ENCODE peak calls at places on chromosomes 6 and 20, in four cellular contexts. One of them, this sample, is unnamed.
A peak's percentile ranks its signal among the peaks of the same experiment; 100 is the strongest.

GRCh38 chr6:14816106-14816864 is 429.6 kb upstream of the JARID2 start:
- DNase-seq in left lung: no peak
- DNase-seq in heart right ventricle: no peak
- DNase-seq in endodermal cell: no peak
- DNase-seq in this sample: no peak

GRCh38 chr6:11810039-11810541 is 31.5 kb upstream of the ADTRP start:
- DNase-seq in left lung: peak; percentile 86
- DNase-seq in heart right ventricle: peak; percentile 86
- DNase-seq in endodermal cell: no peak
- DNase-seq in this sample: no peak

GRCh38 chr6:25882066-25882496 is 8.0 kb upstream of the SLC17A3 start:
- DNase-seq in left lung: peak; percentile 32
- DNase-seq in heart right ventricle: peak; percentile 8
- DNase-seq in endodermal cell: peak; percentile 89
- DNase-seq in this sample: peak; percentile 28

GRCh38 chr6:89597988-89598387 is 40.6 kb downstream of the LYRM2 start:
- DNase-seq in left lung: no peak
- DNase-seq in heart right ventricle: no peak
- DNase-seq in endodermal cell: peak; percentile 60
- DNase-seq in this sample: no peak

GRCh38 chr6:37547564-37548061 is 47.9 kb upstream of the CCDC167 start:
- DNase-seq in left lung: no peak
- DNase-seq in heart right ventricle: peak; percentile 34
- DNase-seq in endodermal cell: no peak
- DNase-seq in this sample: no peak

GRCh38 chr6:134468633-134469032 is 150.7 kb upstream of the SGK1 start:
- DNase-seq in left lung: no peak
- DNase-seq in heart right ventricle: no peak
- DNase-seq in endodermal cell: no peak
- DNase-seq in this sample: no peak

GRCh38 chr6:170444056-170444505 is 109.0 kb downstream of the PSMB1 start:
- DNase-seq in left lung: peak; percentile 55
- DNase-seq in heart right ventricle: no peak
- DNase-seq in endodermal cell: peak; percentile 41
- DNase-seq in this sample: no peak

GRCh38 chr6:9007062-9007461 is 571.7 kb upstream of the SLC35B3 start:
- DNase-seq in left lung: no peak
- DNase-seq in heart right ventricle: no peak
- DNase-seq in endodermal cell: no peak
- DNase-seq in this sample: no peak

GRCh38 chr6:99282479-99283062 is 66.9 kb downstream of the FAXC start:
- DNase-seq in left lung: no peak
- DNase-seq in heart right ventricle: no peak
- DNase-seq in endodermal cell: no peak
- DNase-seq in this sample: no peak

GRCh38 chr20:39853664-39854063 is 835.4 kb downstream of the MAFB start:
- DNase-seq in left lung: no peak
- DNase-seq in heart right ventricle: no peak
- DNase-seq in endodermal cell: peak; percentile 72
- DNase-seq in this sample: no peak

GRCh38 chr20:57008217-57008616 is 258.2 kb downstream of the BMP7 start:
- DNase-seq in left lung: no peak
- DNase-seq in heart right ventricle: no peak
- DNase-seq in endodermal cell: no peak
- DNase-seq in this sample: no peak

GRCh38 chr6:26223677-26224546 is 136.7 kb downstream of the HFE start:
- DNase-seq in left lung: peak; percentile 66
- DNase-seq in heart right ventricle: peak; percentile 72
- DNase-seq in endodermal cell: peak; percentile 87
- DNase-seq in this sample: peak; percentile 61

GRCh38 chr6:16168858-16169257 is 40.0 kb downstream of the MYLIP start:
- DNase-seq in left lung: no peak
- DNase-seq in heart right ventricle: no peak
- DNase-seq in endodermal cell: peak; percentile 73
- DNase-seq in this sample: no peak

GRCh38 chr20:33729101-33729500 is 2.7 kb upstream of the ZNF341 start:
- DNase-seq in left lung: no peak
- DNase-seq in heart right ventricle: no peak
- DNase-seq in endodermal cell: no peak
- DNase-seq in this sample: no peak

GRCh38 chr20:58797371-58798050 is 53.2 kb downstream of the GNAS-AS1 start:
- DNase-seq in left lung: no peak
- DNase-seq in heart right ventricle: no peak
- DNase-seq in endodermal cell: no peak
- DNase-seq in this sample: no peak

GRCh38 chr6:128062882-128063603 is 162.2 kb upstream of the THEMIS start:
- DNase-seq in left lung: no peak
- DNase-seq in heart right ventricle: no peak
- DNase-seq in endodermal cell: no peak
- DNase-seq in this sample: no peak

GRCh38 chr6:101203664-101204063 is 189.8 kb upstream of the GRIK2 start:
- DNase-seq in left lung: no peak
- DNase-seq in heart right ventricle: no peak
- DNase-seq in endodermal cell: no peak
- DNase-seq in this sample: no peak

GRCh38 chr20:50609438-50609989 is 81.8 kb downstream of the RIPOR3 start:
- DNase-seq in left lung: no peak
- DNase-seq in heart right ventricle: no peak
- DNase-seq in endodermal cell: no peak
- DNase-seq in this sample: no peak

GRCh38 chr6:1222426-1223311 is 89.2 kb upstream of the FOXQ1 start:
- DNase-seq in left lung: no peak
- DNase-seq in heart right ventricle: peak; percentile 64
- DNase-seq in endodermal cell: peak; percentile 60
- DNase-seq in this sample: no peak

GRCh38 chr6:95280690-95281273 is 296.6 kb upstream of the MANEA start:
- DNase-seq in left lung: no peak
- DNase-seq in heart right ventricle: peak; percentile 9
- DNase-seq in endodermal cell: no peak
- DNase-seq in this sample: no peak

GRCh38 chr6:31851485-31851832 is 11.2 kb downstream of the NEU1 start:
- DNase-seq in left lung: no peak
- DNase-seq in heart right ventricle: no peak
- DNase-seq in endodermal cell: no peak
- DNase-seq in this sample: no peak

GRCh38 chr20:276620-277495 is 13.7 kb downstream of the C20orf96 start:
- DNase-seq in left lung: no peak
- DNase-seq in heart right ventricle: no peak
- DNase-seq in endodermal cell: peak; percentile 32
- DNase-seq in this sample: no peak

GRCh38 chr6:170448317-170448716 is 104.8 kb downstream of the PSMB1 start:
- DNase-seq in left lung: no peak
- DNase-seq in heart right ventricle: no peak
- DNase-seq in endodermal cell: peak; percentile 21
- DNase-seq in this sample: no peak

GRCh38 chr6:8904754-8905153 is 469.4 kb upstream of the SLC35B3 start:
- DNase-seq in left lung: no peak
- DNase-seq in heart right ventricle: no peak
- DNase-seq in endodermal cell: peak; percentile 74
- DNase-seq in this sample: no peak

GRCh38 chr6:126661646-126662045 is 321.7 kb downstream of the CENPW start:
- DNase-seq in left lung: no peak
- DNase-seq in heart right ventricle: no peak
- DNase-seq in endodermal cell: no peak
- DNase-seq in this sample: no peak

GRCh38 chr6:151254451-151255081 is 14.8 kb downstream of the AKAP12 start:
- DNase-seq in left lung: no peak
- DNase-seq in heart right ventricle: no peak
- DNase-seq in endodermal cell: peak; percentile 57
- DNase-seq in this sample: no peak

GRCh38 chr6:39357998-39358686 is 35.6 kb upstream of the KCNK16 start:
- DNase-seq in left lung: no peak
- DNase-seq in heart right ventricle: peak; percentile 50
- DNase-seq in endodermal cell: no peak
- DNase-seq in this sample: no peak

GRCh38 chr20:14497004-14497403 is 159.6 kb upstream of the FLRT3 start:
- DNase-seq in left lung: no peak
- DNase-seq in heart right ventricle: no peak
- DNase-seq in endodermal cell: no peak
- DNase-seq in this sample: no peak

GRCh38 chr20:40941023-40941655 is 87.5 kb upstream of the TOP1 start:
- DNase-seq in left lung: no peak
- DNase-seq in heart right ventricle: no peak
- DNase-seq in endodermal cell: no peak
- DNase-seq in this sample: peak; percentile 16

GRCh38 chr6:100257661-100258395 is 206.9 kb downstream of the SIM1 start:
- DNase-seq in left lung: no peak
- DNase-seq in heart right ventricle: no peak
- DNase-seq in endodermal cell: no peak
- DNase-seq in this sample: no peak

GRCh38 chr20:62409935-62410741 is 3.1 kb upstream of the CABLES2 start:
- DNase-seq in left lung: peak; percentile 66
- DNase-seq in heart right ventricle: peak; percentile 25
- DNase-seq in endodermal cell: peak; percentile 88
- DNase-seq in this sample: no peak

GRCh38 chr6:1770435-1770843 is 160.7 kb downstream of the FOXC1 start:
- DNase-seq in left lung: no peak
- DNase-seq in heart right ventricle: no peak
- DNase-seq in endodermal cell: no peak
- DNase-seq in this sample: peak; percentile 27

GRCh38 chr20:41135187-41135887 is 2.0 kb upstream of the PLCG1 start:
- DNase-seq in left lung: no peak
- DNase-seq in heart right ventricle: no peak
- DNase-seq in endodermal cell: peak; percentile 90
- DNase-seq in this sample: no peak

GRCh38 chr6:35498407-35499045 is 1.6 kb upstream of the TEAD3 start:
- DNase-seq in left lung: no peak
- DNase-seq in heart right ventricle: no peak
- DNase-seq in endodermal cell: peak; percentile 67
- DNase-seq in this sample: no peak
- H3K4me3 ChIP-seq in left lung: no peak overlapping the region
- H3K4me3 ChIP-seq in heart right ventricle: peak overlapping the region; percentile 95
- H3K4me3 ChIP-seq in endodermal cell: peak overlapping the region; percentile 79
- H3K4me3 ChIP-seq in this sample: no peak overlapping the region

GRCh38 chr6:108999428-108999827 is 95.2 kb downstream of the SESN1 start:
- DNase-seq in left lung: no peak
- DNase-seq in heart right ventricle: no peak
- DNase-seq in endodermal cell: no peak
- DNase-seq in this sample: no peak

GRCh38 chr6:108998460-108998859 is 96.2 kb downstream of the SESN1 start:
- DNase-seq in left lung: no peak
- DNase-seq in heart right ventricle: no peak
- DNase-seq in endodermal cell: no peak
- DNase-seq in this sample: no peak

GRCh38 chr6:108996208-108996607 is 98.4 kb downstream of the SESN1 start:
- DNase-seq in left lung: no peak
- DNase-seq in heart right ventricle: no peak
- DNase-seq in endodermal cell: no peak
- DNase-seq in this sample: no peak

GRCh38 chr6:108993876-108994275 is 100.8 kb downstream of the SESN1 start:
- DNase-seq in left lung: no peak
- DNase-seq in heart right ventricle: no peak
- DNase-seq in endodermal cell: no peak
- DNase-seq in this sample: no peak

GRCh38 chr6:108995296-108995695 is 99.3 kb downstream of the SESN1 start:
- DNase-seq in left lung: no peak
- DNase-seq in heart right ventricle: no peak
- DNase-seq in endodermal cell: no peak
- DNase-seq in this sample: no peak
- H3K36me3 ChIP-seq in left lung: no peaks in the 10 kb centered on the region
- H3K36me3 ChIP-seq in heart right ventricle: peaks cover 32% of the 10 kb centered on the region
- H3K36me3 ChIP-seq in endodermal cell: peaks cover 20% of the 10 kb centered on the region
- H3K36me3 ChIP-seq in this sample: no peaks in the 10 kb centered on the region

GRCh38 chr6:111032493-111033140 is 50.8 kb downstream of the RPF2 start:
- DNase-seq in left lung: no peak
- DNase-seq in heart right ventricle: peak; percentile 19
- DNase-seq in endodermal cell: no peak
- DNase-seq in this sample: no peak
- TF ChIP-seq CTCF in left lung: no peak
- TF ChIP-seq CTCF in heart right ventricle: no peak
- TF ChIP-seq CTCF in endodermal cell: no peak
- TF ChIP-seq CTCF in this sample: no peak

DNA sequence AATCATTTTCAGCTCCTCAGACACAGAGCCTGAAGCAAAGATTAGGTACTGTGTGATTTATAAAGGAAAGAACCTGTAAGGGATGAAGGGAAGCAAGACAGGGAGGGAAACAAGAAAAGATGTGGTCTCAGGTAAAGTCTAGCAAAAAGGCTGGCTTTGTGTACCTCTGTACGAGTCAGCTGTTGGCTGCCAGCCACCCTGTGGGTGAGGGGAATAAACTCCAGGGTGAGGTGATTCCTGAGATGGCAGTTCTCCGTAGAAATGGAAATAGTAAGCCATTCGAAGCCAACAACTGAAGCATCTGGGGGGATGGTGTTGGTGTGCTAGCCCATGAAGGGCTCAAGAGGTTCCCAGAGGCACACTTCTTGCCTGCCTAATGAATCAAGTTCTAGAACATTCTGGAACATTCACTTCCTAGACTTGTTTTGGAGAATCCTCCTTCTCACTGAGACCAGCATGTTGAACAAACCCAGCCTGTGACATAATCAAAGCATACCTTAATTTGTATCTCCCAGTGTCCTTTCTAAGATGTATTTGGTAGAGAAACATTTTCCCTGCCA is 10.6 kb upstream of the TTPAL start:
- DNase-seq in left lung: no peak
- DNase-seq in heart right ventricle: no peak
- DNase-seq in endodermal cell: no peak
- DNase-seq in this sample: no peak
- H3K4me3 ChIP-seq in left lung: no peak overlapping the region
- H3K4me3 ChIP-seq in heart right ventricle: no peak overlapping the region
- H3K4me3 ChIP-seq in endodermal cell: no peak overlapping the region
- H3K4me3 ChIP-seq in this sample: no peak overlapping the region

GRCh38 chr20:49286689-49287551 is 9.1 kb upstream of the ZNFX1 start:
- DNase-seq in left lung: no peak
- DNase-seq in heart right ventricle: no peak
- DNase-seq in endodermal cell: peak; percentile 59
- DNase-seq in this sample: no peak
- H3K36me3 ChIP-seq in left lung: peaks cover 9% of the 10 kb centered on the region
- H3K36me3 ChIP-seq in heart right ventricle: peaks cover 84% of the 10 kb centered on the region
- H3K36me3 ChIP-seq in endodermal cell: peaks cover 100% of the 10 kb centered on the region
- H3K36me3 ChIP-seq in this sample: peaks cover 58% of the 10 kb centered on the region

GRCh38 chr6:5671604-5672559 is 334.8 kb downstream of the NRN1 start:
- DNase-seq in left lung: no peak
- DNase-seq in heart right ventricle: no peak
- DNase-seq in endodermal cell: peak; percentile 67
- DNase-seq in this sample: no peak
- TF ChIP-seq CTCF in left lung: no peak
- TF ChIP-seq CTCF in heart right ventricle: no peak
- TF ChIP-seq CTCF in endodermal cell: peak; percentile 60
- TF ChIP-seq CTCF in this sample: no peak